ENCODE peak calls at places on chromosomes 7 and 10, in seven cellular contexts. J is brain microvascular endothelial cell; Q is CD8-positive, alpha-beta T cell; M is Panc1; I is cardiac muscle cell; F is mucosa of descending colon; L is lower lobe of right lung. A is an unnamed sample.

GRCh38 chr7:131110294-131111080 is 217.2 kb upstream of the MKLN1 start:
- DNase-seq in J (peak; percentile 56), Q (no peak), M (no peak), I (peak; percentile 59), F (peak; percentile 24), L (no peak), A (no peak)

GRCh38 chr10:34526758-34527730 is 288.1 kb downstream of the PARD3 start:
- DNase-seq in J (peak; percentile 93), Q (no peak), M (no peak), I (peak; percentile 93), F (peak; percentile 15), L (no peak), A (no peak)

GRCh38 chr7:100891555-100891954 is 2.0 kb upstream of the UFSP1 start:
- DNase-seq in J (no peak), Q (no peak), M (no peak), I (no peak), F (no peak), L (no peak), A (no peak)

GRCh38 chr7:149144996-149145850 is 2.0 kb upstream of the ZNF398 start:
- DNase-seq in J (no peak), Q (no peak), M (no peak), I (no peak), F (peak; percentile 26), L (no peak), A (no peak)

GRCh38 chr7:64877714-64878610 is 25.1 kb upstream of the ZNF273 start:
- DNase-seq in J (no peak), Q (no peak), M (no peak), I (no peak), F (no peak), L (no peak), A (no peak)

GRCh38 chr10:115514895-115515294 is 421.7 kb downstream of the ATRNL1 start:
- DNase-seq in J (no peak), Q (no peak), M (no peak), I (no peak), F (no peak), L (no peak), A (no peak)

GRCh38 chr10:47402681-47403301 is 18.7 kb upstream of the ZNF488 start:
- DNase-seq in J (peak; percentile 81), Q (no peak), M (no peak), I (peak; percentile 94), F (peak; percentile 19), L (peak; percentile 46), A (no peak)

GRCh38 chr10:133308431-133309110 is at the start of the genes TUBGCP2 and ZNF511:
- DNase-seq in J (peak; percentile 66), Q (peak; percentile 82), M (no peak), I (peak; percentile 89), F (peak; percentile 87), L (peak; percentile 90), A (peak; percentile 35)

GRCh38 chr10:48462482-48463020 is 142.3 kb downstream of the ARHGAP22 start:
- DNase-seq in J (no peak), Q (no peak), M (no peak), I (no peak), F (no peak), L (no peak), A (no peak)

GRCh38 chr10:116538461-116538860 is 7.3 kb upstream of the PNLIP start:
- DNase-seq in J (peak; percentile 16), Q (no peak), M (no peak), I (no peak), F (no peak), L (no peak), A (no peak)

GRCh38 chr10:15043674-15044073 is at the start of gene OLAH:
- DNase-seq in J (peak; percentile 39), Q (no peak), M (no peak), I (peak; percentile 21), F (no peak), L (no peak), A (no peak)

GRCh38 chr10:86376852-86377796 is 10.5 kb upstream of the GRID1 start:
- DNase-seq in J (peak; percentile 45), Q (peak; percentile 67), M (peak; percentile 22), I (peak; percentile 63), F (peak; percentile 84), L (peak; percentile 85), A (no peak)

GRCh38 chr7:36048902-36049240 is 104.2 kb upstream of the EEPD1 start:
- DNase-seq in J (no peak), Q (no peak), M (no peak), I (peak; percentile 44), F (no peak), L (no peak), A (no peak)

GRCh38 chr7:47383696-47384445 is 198.0 kb downstream of the TNS3 start:
- DNase-seq in J (no peak), Q (no peak), M (no peak), I (no peak), F (no peak), L (no peak), A (no peak)

GRCh38 chr7:116571552-116571951 is 46.7 kb downstream of the CAV1 start:
- DNase-seq in J (no peak), Q (no peak), M (no peak), I (no peak), F (no peak), L (no peak), A (no peak)

GRCh38 chr10:46225597-46225996 is 61.2 kb upstream of the ANTXRL start:
- DNase-seq in J (no peak), Q (no peak), M (no peak), I (no peak), F (no peak), L (no peak), A (no peak)

GRCh38 chr7:157271315-157271990 is 65.4 kb upstream of the DNAJB6 start:
- DNase-seq in J (no peak), Q (no peak), M (no peak), I (no peak), F (no peak), L (no peak), A (no peak)

GRCh38 chr7:140005341-140005740 is 57.4 kb downstream of the PARP12 start:
- DNase-seq in J (no peak), Q (no peak), M (no peak), I (no peak), F (no peak), L (no peak), A (no peak)

GRCh38 chr7:6149996-6150395 is 118.8 kb downstream of the ANKRD61 start:
- DNase-seq in J (no peak), Q (no peak), M (no peak), I (no peak), F (no peak), L (no peak), A (no peak)

GRCh38 chr7:53422291-53422690 is 386.9 kb downstream of the POM121L12 start:
- DNase-seq in J (no peak), Q (no peak), M (no peak), I (no peak), F (no peak), L (no peak), A (no peak)

GRCh38 chr7:70143089-70144044 is 545.1 kb downstream of the AUTS2 start:
- DNase-seq in J (no peak), Q (no peak), M (no peak), I (peak; percentile 27), F (no peak), L (no peak), A (no peak)

GRCh38 chr7:142866361-142867096 is 11.7 kb downstream of the EPHB6 start:
- DNase-seq in J (no peak), Q (no peak), M (no peak), I (peak; percentile 33), F (peak; percentile 74), L (no peak), A (no peak)
- H3K4me3 ChIP-seq in J (no peak overlapping the region), Q (no peak overlapping the region), M (no peak overlapping the region), I (no peak overlapping the region), F (no peak overlapping the region), L (no peak overlapping the region), A (no peak overlapping the region)

DNA sequence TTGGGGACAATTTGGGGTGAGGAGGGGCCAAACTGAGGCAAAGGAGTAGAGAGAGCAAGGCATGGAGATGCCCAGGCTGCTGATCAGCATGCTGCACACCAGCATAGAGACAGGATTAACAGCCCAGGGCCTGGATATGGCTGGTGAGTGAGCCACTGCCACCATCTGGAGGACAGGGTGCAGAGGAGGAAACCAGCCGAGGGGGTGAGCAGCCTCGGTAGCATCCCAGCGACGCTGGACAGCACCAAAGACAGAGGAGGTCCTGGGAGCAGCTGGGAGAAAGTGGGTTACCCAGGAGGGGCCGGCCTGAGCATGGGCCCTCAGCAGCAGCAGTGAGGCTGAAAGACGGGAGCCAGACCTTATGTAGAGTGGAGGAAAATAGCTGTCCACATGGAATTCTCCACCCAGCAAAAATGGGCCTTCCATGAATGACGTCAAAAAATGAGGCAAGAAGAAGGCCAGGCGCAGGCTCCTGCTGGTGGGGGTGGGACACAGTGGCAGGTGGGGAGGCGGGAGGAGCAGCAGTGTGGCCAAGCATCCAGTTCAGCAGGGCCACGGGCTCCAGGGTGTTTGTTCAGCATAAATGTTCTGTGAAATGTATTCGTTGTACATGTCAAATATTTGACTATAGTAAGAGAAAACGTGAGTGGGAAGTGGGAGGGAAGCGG is 16.7 kb downstream of the RET start:
- DNase-seq in J (no peak), Q (no peak), M (no peak), I (no peak), F (no peak), L (no peak), A (no peak)
- TF ChIP-seq CTCF in J (peak; percentile 17), Q (no peak), M (no peak), I (peak; percentile 11), F (no peak), L (no peak), A (no peak)

GRCh38 chr7:28623863-28624262 is 211.5 kb downstream of the CREB5 start:
- DNase-seq in J (no peak), Q (no peak), M (no peak), I (no peak), F (no peak), L (no peak), A (no peak)

GRCh38 chr7:28621369-28621807 is 209.1 kb downstream of the CREB5 start:
- DNase-seq in J (no peak), Q (no peak), M (no peak), I (no peak), F (no peak), L (no peak), A (no peak)

GRCh38 chr7:28625446-28625845 is 213.1 kb downstream of the CREB5 start:
- DNase-seq in J (no peak), Q (no peak), M (no peak), I (no peak), F (no peak), L (no peak), A (no peak)

GRCh38 chr7:28626191-28626590 is 213.9 kb downstream of the CREB5 start:
- DNase-seq in J (no peak), Q (no peak), M (no peak), I (no peak), F (no peak), L (no peak), A (no peak)

GRCh38 chr7:28623105-28623730 is 210.9 kb downstream of the CREB5 start:
- DNase-seq in J (peak; percentile 43), Q (no peak), M (no peak), I (peak; percentile 12), F (no peak), L (no peak), A (no peak)
- H3K4me3 ChIP-seq in J (no peak overlapping the region), Q (no peak overlapping the region), M (no peak overlapping the region), I (no peak overlapping the region), F (no peak overlapping the region), L (no peak overlapping the region), A (no peak overlapping the region)

DNA sequence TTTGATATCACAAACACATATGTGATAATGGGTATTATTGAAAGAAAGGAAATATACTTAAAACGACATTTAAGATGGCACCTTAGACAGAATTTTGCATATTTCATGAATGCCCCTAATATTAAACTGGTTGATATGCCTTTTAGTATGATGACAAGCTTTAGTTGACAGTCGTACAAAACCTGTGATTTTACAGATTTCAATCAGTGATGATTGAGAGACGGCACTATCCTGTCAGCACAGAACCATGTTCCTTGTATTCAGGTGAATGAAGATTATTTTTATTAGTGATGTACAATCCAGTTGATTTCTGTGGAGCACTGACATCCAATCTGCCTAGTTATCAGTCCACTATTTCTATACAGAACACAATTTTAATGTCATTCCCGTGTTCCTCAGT is 333.0 kb downstream of the CNTNAP2 start:
- DNase-seq in J (no peak), Q (no peak), M (no peak), I (no peak), F (no peak), L (no peak), A (no peak)
- TF ChIP-seq CTCF in J (no peak), Q (no peak), M (no peak), I (no peak), F (no peak), L (no peak), A (no peak)